ENCODE peak calls at places on chromosomes 1 and 21, in nine cellular contexts. H is NCI-H345, Y is fibroblast of mammary gland, C is SJSA1, S is RPMI8226, W is GM13977, X is WTC11, E is aorta, B is C1 segment of cervical spinal cord. M is an unnamed sample.

GRCh38 chr1:207752456-207753132 is 740 bp downstream of the CD46 start:
- DNase-seq in H (peak; percentile 44), Y (peak; percentile 32), C (no peak), S (peak; percentile 72), W (peak; percentile 17), X (peak; percentile 29), E (no peak), B (peak; percentile 17), M (peak; percentile 32)

GRCh38 chr1:39196244-39197215 is 8.0 kb upstream of the MACF1 start:
- DNase-seq in H (no peak), Y (peak; percentile 62), C (peak; percentile 48), S (peak; percentile 45), W (peak; percentile 54), X (no peak), E (no peak), B (no peak), M (no peak)

GRCh38 chr1:169941982-169942830 is 48.5 kb upstream of the SCYL3 start:
- DNase-seq in H (no peak), Y (peak; percentile 45), C (peak; percentile 8), S (no peak), W (no peak), X (no peak), E (no peak), B (no peak), M (no peak)

GRCh38 chr1:243507001-243507671 is 251.3 kb downstream of the SDCCAG8 start:
- DNase-seq in H (peak; percentile 58), Y (no peak), C (no peak), S (no peak), W (no peak), X (no peak), E (no peak), B (no peak), M (no peak)

GRCh38 chr1:242754061-242754648 is 229.7 kb upstream of the PLD5 start:
- DNase-seq in H (no peak), Y (no peak), C (no peak), S (no peak), W (no peak), X (no peak), E (no peak), B (no peak), M (no peak)

GRCh38 chr1:43056981-43057391 is 98.3 kb upstream of the SLC2A1 start:
- DNase-seq in H (no peak), Y (peak; percentile 21), C (no peak), S (no peak), W (no peak), X (no peak), E (no peak), B (no peak), M (no peak)

GRCh38 chr1:40305451-40305850 is 11.6 kb downstream of the COL9A2 start:
- DNase-seq in H (no peak), Y (peak; percentile 25), C (no peak), S (no peak), W (no peak), X (peak; percentile 27), E (no peak), B (no peak), M (peak; percentile 40)

GRCh38 chr1:222375656-222376055 is 172.2 kb downstream of the HHIPL2 start:
- DNase-seq in H (no peak), Y (no peak), C (peak; percentile 44), S (no peak), W (no peak), X (no peak), E (no peak), B (no peak), M (no peak)

GRCh38 chr1:23591460-23592208 is 32.3 kb upstream of the ID3 start:
- DNase-seq in H (no peak), Y (no peak), C (no peak), S (peak; percentile 64), W (peak; percentile 60), X (no peak), E (no peak), B (no peak), M (no peak)

GRCh38 chr1:165344736-165345135 is 11.8 kb downstream of the LMX1A start:
- DNase-seq in H (no peak), Y (no peak), C (no peak), S (no peak), W (no peak), X (no peak), E (no peak), B (no peak), M (no peak)

GRCh38 chr1:151831605-151832004 is at the start of gene RORC:
- DNase-seq in H (no peak), Y (no peak), C (no peak), S (peak; percentile 25), W (no peak), X (no peak), E (no peak), B (peak; percentile 83), M (no peak)

GRCh38 chr1:43930168-43930948 is 3.2 kb upstream of the ARTN start:
- DNase-seq in H (no peak), Y (no peak), C (no peak), S (peak; percentile 53), W (peak; percentile 60), X (peak; percentile 67), E (no peak), B (no peak), M (peak; percentile 85)

GRCh38 chr1:168520832-168521231 is 23.0 kb downstream of the XCL2 start:
- DNase-seq in H (no peak), Y (no peak), C (no peak), S (no peak), W (no peak), X (no peak), E (no peak), B (no peak), M (no peak)

GRCh38 chr21:21860888-21861287 is 862.7 kb downstream of the NCAM2 start:
- DNase-seq in H (no peak), Y (peak; percentile 34), C (no peak), S (no peak), W (no peak), X (no peak), E (no peak), B (no peak), M (no peak)

GRCh38 chr1:91609571-91609970 is 108.9 kb downstream of the CDC7 start:
- DNase-seq in H (no peak), Y (peak; percentile 78), C (peak; percentile 7), S (no peak), W (no peak), X (no peak), E (no peak), B (no peak), M (no peak)